ENCODE peak calls at places on chromosome 3, in five cellular contexts. H is IMR-90; U is CD8-positive, alpha-beta memory T cell; P is stromal cell of bone marrow; I is GF-D8. F is an unnamed sample.

GRCh38 chr3:143286392-143287010 is 166.9 kb downstream of the CHST2 start:
- DNase-seq in H (no peak), U (no peak), P (no peak), I (no peak), F (no peak)

GRCh38 chr3:14581334-14582072 is 41.4 kb upstream of the GRIP2 start:
- DNase-seq in H (no peak), U (no peak), P (no peak), I (no peak), F (no peak)

GRCh38 chr3:60870396-60870795 is 380.9 kb downstream of the FHIT start:
- DNase-seq in H (no peak), U (no peak), P (no peak), I (no peak), F (no peak)

GRCh38 chr3:157079677-157080369 is 80.1 kb downstream of the CCNL1 start:
- DNase-seq in H (no peak), U (no peak), P (no peak), I (no peak), F (no peak)

GRCh38 chr3:108099679-108100428 is 9.0 kb upstream of the CD47 start:
- DNase-seq in H (peak), U (no peak), P (no peak), I (peak), F (peak)

GRCh38 chr3:47781326-47781684 is 388 bp downstream of the SMARCC1 start:
- DNase-seq in H (no peak), U (peak), P (no peak), I (peak), F (peak)

GRCh38 chr3:33054100-33055097 is 42.5 kb downstream of the GLB1 start:
- DNase-seq in H (no peak), U (no peak), P (no peak), I (peak), F (no peak)

GRCh38 chr3:127779747-127780146 is 42.6 kb downstream of the MGLL start:
- DNase-seq in H (peak), U (peak), P (no peak), I (peak), F (no peak)

GRCh38 chr3:9779721-9780450 is 10.1 kb upstream of the CAMK1 start:
- DNase-seq in H (no peak), U (peak), P (no peak), I (peak), F (no peak)

GRCh38 chr3:72666444-72666755 is 181.8 kb downstream of the SHQ1 start:
- DNase-seq in H (no peak), U (no peak), P (no peak), I (no peak), F (no peak)

GRCh38 chr3:28856796-28857195 is 424.1 kb upstream of the RBMS3 start:
- DNase-seq in H (peak), U (no peak), P (no peak), I (no peak), F (no peak)

GRCh38 chr3:146468234-146468931 is 978 bp downstream of the PLSCR2 start:
- DNase-seq in H (peak), U (no peak), P (no peak), I (no peak), F (no peak)

GRCh38 chr3:196942915-196943277 is 568 bp upstream of the NCBP2 start:
- DNase-seq in H (no peak), U (no peak), P (no peak), I (no peak), F (no peak)

GRCh38 chr3:195468391-195468776 is 25.6 kb upstream of the ACAP2 start:
- DNase-seq in H (no peak), U (no peak), P (no peak), I (no peak), F (no peak)

GRCh38 chr3:62632510-62633294 is 242.5 kb downstream of the CADPS start:
- DNase-seq in H (no peak), U (no peak), P (no peak), I (no peak), F (no peak)

GRCh38 chr3:106103383-106103782 is 234.6 kb upstream of the CBLB start:
- DNase-seq in H (no peak), U (no peak), P (no peak), I (no peak), F (no peak)

GRCh38 chr3:187025254-187025655 is 94.9 kb downstream of the ST6GAL1 start:
- DNase-seq in H (no peak), U (peak), P (no peak), I (no peak), F (no peak)

GRCh38 chr3:31094048-31094447 is 199.6 kb upstream of the GADL1 start:
- DNase-seq in H (no peak), U (no peak), P (no peak), I (no peak), F (no peak)

GRCh38 chr3:47098910-47099309 is 65.0 kb downstream of the SETD2 start:
- DNase-seq in H (no peak), U (no peak), P (no peak), I (no peak), F (no peak)

GRCh38 chr3:149291178-149291577 is 42.3 kb downstream of the TM4SF18 start:
- DNase-seq in H (no peak), U (no peak), P (no peak), I (no peak), F (no peak)